ENCODE peak calls at places on chromosome 9, in five cellular contexts. S, W, U, O and L are unnamed samples.

GRCh38 chr9:136529516-136530471 is 16.1 kb downstream of the NOTCH1 start:
- DNase-seq in S (no peak), W (no peak), U (peak; percentile 64), O (no peak), L (no peak)

GRCh38 chr9:94973491-94973941 is 247.0 kb downstream of the AOPEP start:
- DNase-seq in S (peak; percentile 77), W (no peak), U (no peak), O (no peak), L (no peak)

GRCh38 chr9:81823672-81824554 is 104.3 kb upstream of the SPATA31D4 start:
- DNase-seq in S (no peak), W (no peak), U (no peak), O (no peak), L (no peak)

GRCh38 chr9:93824386-93825294 is 130.5 kb downstream of the BARX1 start:
- DNase-seq in S (no peak), W (no peak), U (no peak), O (no peak), L (no peak)

GRCh38 chr9:91192785-91193657 is 168.7 kb downstream of the AUH start:
- DNase-seq in S (peak; percentile 100), W (peak; percentile 95), U (peak; percentile 65), O (peak; percentile 95), L (peak; percentile 91)

GRCh38 chr9:75238311-75238976 is 150.1 kb downstream of the OSTF1 start:
- DNase-seq in S (peak; percentile 68), W (peak; percentile 36), U (peak; percentile 51), O (peak; percentile 64), L (peak; percentile 18)

GRCh38 chr9:137643921-137644320 is 25.1 kb downstream of the EHMT1 start:
- DNase-seq in S (no peak), W (no peak), U (no peak), O (no peak), L (no peak)

GRCh38 chr9:127224883-127225739 is 39.5 kb upstream of the GARNL3 start:
- DNase-seq in S (peak; percentile 81), W (peak; percentile 95), U (peak; percentile 98), O (peak; percentile 74), L (peak; percentile 99)

GRCh38 chr9:89798546-89799120 is 193.8 kb downstream of the GADD45G start:
- DNase-seq in S (no peak), W (no peak), U (no peak), O (no peak), L (no peak)

GRCh38 chr9:23821400-23822181 is 4.4 kb downstream of the ELAVL2 start:
- DNase-seq in S (no peak), W (no peak), U (peak; percentile 80), O (no peak), L (no peak)

GRCh38 chr9:33429256-33430080 is 17.9 kb downstream of the AQP3 start:
- DNase-seq in S (no peak), W (no peak), U (no peak), O (no peak), L (no peak)

GRCh38 chr9:35540315-35540714 is 50.4 kb downstream of the RUSC2 start:
- DNase-seq in S (no peak), W (no peak), U (no peak), O (no peak), L (no peak)

GRCh38 chr9:112531666-112532282 is 45.1 kb downstream of the KIAA1958 start:
- DNase-seq in S (peak; percentile 43), W (no peak), U (no peak), O (peak; percentile 13), L (no peak)

GRCh38 chr9:105413486-105414068 is 34.3 kb upstream of the FSD1L start:
- DNase-seq in S (peak; percentile 53), W (peak; percentile 29), U (no peak), O (peak; percentile 47), L (no peak)

GRCh38 chr9:117687532-117687931 is 16.7 kb upstream of the TLR4 start:
- DNase-seq in S (no peak), W (no peak), U (no peak), O (no peak), L (no peak)

GRCh38 chr9:117679425-117679824 is 24.8 kb upstream of the TLR4 start:
- DNase-seq in S (no peak), W (no peak), U (no peak), O (no peak), L (no peak)

GRCh38 chr9:117681827-117682226 is 22.4 kb upstream of the TLR4 start:
- DNase-seq in S (no peak), W (no peak), U (no peak), O (no peak), L (no peak)

GRCh38 chr9:117678882-117679281 is 25.3 kb upstream of the TLR4 start:
- DNase-seq in S (no peak), W (no peak), U (no peak), O (no peak), L (no peak)

DNA sequence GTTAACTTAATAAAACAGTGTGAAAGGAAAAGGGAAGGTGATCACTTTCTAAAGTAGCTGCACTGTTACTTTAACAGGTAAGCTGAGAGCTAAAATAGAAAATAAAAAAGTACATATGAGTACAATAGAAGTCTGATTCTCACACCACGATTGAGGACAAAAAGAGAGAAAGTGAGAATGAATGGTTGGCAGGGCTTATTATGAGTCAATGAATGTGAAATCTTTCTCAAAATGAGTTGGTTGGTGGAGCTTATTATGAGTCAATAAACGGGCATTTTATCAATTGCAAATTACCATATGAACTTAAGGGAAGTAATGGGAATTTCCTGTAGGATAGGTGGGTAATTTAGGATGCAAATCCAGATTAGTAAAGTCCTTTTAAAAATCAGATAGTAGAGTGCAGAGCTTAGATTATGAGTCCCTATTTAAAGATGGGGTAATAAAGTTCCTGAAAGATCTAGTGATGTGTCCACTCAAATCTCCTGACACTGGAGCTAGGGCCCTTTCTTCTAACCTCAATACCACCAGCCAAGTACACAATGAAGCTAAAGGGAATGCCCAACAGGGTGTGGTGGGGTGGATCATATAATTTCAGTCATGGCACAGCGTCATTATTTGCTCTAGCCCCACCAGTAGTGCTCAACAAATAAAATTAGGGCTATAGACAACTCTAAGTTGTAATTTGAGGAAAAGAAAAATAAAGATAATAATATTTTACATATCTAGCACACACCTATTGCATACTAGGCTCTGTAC is 21.1 kb upstream of the TLR4 start:
- DNase-seq in S (no peak), W (no peak), U (no peak), O (no peak), L (no peak)
- TF ChIP-seq MAFK in S (no peak), W (no peak), U (no peak), O (no peak), L (no peak)

GRCh38 chr9:96050048-96050875 is 174.8 kb downstream of the ERCC6L2 start:
- DNase-seq in S (no peak), W (no peak), U (no peak), O (no peak), L (no peak)

GRCh38 chr9:96048954-96049831 is 173.7 kb downstream of the ERCC6L2 start:
- DNase-seq in S (no peak), W (no peak), U (no peak), O (no peak), L (no peak)

GRCh38 chr9:96047116-96047639 is 171.7 kb downstream of the ERCC6L2 start:
- DNase-seq in S (no peak), W (no peak), U (no peak), O (no peak), L (no peak)

GRCh38 chr9:96047741-96048115 is 172.2 kb downstream of the ERCC6L2 start:
- DNase-seq in S (no peak), W (no peak), U (no peak), O (no peak), L (no peak)

GRCh38 chr9:96048116-96048953 is 172.8 kb downstream of the ERCC6L2 start:
- DNase-seq in S (no peak), W (no peak), U (peak; percentile 66), O (peak; percentile 51), L (no peak)
- TF ChIP-seq MAFK in S (no peak), W (no peak), U (no peak), O (no peak), L (no peak)

GRCh38 chr9:37916471-37917314 is 12.8 kb upstream of the SLC25A51 start:
- DNase-seq in S (no peak), W (no peak), U (no peak), O (no peak), L (no peak)
- TF ChIP-seq MAFK in S (no peak), W (no peak), U (no peak), O (no peak), L (no peak)

GRCh38 chr9:107975426-107976010 is 485.9 kb upstream of the KLF4 start:
- DNase-seq in S (no peak), W (no peak), U (no peak), O (no peak), L (no peak)

GRCh38 chr9:107980984-107981383 is 491.4 kb upstream of the KLF4 start:
- DNase-seq in S (no peak), W (no peak), U (no peak), O (no peak), L (no peak)

GRCh38 chr9:107971241-107971640 is 481.7 kb upstream of the KLF4 start:
- DNase-seq in S (no peak), W (no peak), U (no peak), O (no peak), L (no peak)

GRCh38 chr9:107973451-107973850 is 483.9 kb upstream of the KLF4 start:
- DNase-seq in S (no peak), W (no peak), U (no peak), O (no peak), L (no peak)

DNA sequence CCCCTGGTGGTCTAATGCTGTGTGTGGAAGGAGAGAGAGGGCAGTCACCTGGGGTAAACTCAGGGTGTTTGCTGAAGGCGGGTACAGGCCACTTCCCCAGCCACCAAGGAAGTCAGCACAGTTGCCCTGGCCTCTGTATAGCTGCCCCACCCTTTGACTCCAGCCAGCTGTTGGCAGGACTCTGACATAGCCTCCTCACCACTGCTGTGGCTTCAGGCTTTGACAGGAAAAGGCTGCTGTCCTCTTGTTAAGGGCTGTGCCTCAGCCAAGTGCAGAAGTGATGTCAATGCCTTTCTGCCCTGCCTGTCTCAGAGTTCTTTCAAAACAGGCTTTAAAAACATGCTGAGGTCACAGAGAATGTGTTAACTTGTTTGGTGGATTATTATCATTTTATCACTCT is 487.2 kb upstream of the KLF4 start:
- DNase-seq in S (no peak), W (no peak), U (no peak), O (no peak), L (no peak)
- TF ChIP-seq MAFK in S (no peak), W (no peak), U (no peak), O (no peak), L (no peak)

DNA sequence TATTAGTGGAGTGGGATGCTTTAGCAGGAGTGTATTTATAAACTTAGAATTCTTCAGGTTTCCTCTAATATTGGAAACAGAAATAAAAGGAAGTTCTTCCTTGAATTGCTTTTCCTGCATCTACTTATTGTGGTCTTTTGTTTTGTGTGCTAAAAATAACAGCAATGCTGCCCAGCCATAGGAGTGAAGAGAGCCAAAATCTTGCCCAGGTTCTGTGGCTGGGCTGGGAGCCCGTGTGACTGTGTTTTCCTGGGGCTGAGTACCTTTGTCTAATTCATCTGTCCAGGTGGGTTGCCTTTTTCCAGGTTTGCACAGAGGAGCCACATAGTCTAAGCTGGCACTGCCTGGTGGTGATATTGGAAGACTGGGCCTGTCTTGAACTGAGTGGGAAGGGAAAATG is 179.7 kb upstream of the ADAMTSL1 start:
- DNase-seq in S (no peak), W (no peak), U (no peak), O (no peak), L (no peak)
- TF ChIP-seq MAFK in S (no peak), W (no peak), U (no peak), O (no peak), L (no peak)

GRCh38 chr9:115289757-115290208 is 171.8 kb upstream of the TNC start:
- DNase-seq in S (peak; percentile 83), W (no peak), U (no peak), O (no peak), L (no peak)
- TF ChIP-seq MAFK in S (no peak), W (no peak), U (no peak), O (no peak), L (no peak)